ENCODE peak calls at places on chromosome 19, in four cellular contexts. One of them, this sample, is unnamed.

GRCh38 chr19:40342644-40343311 is 5.4 kb downstream of the C19orf47 start:
- DNase-seq in fibroblast of lung: no peak
- DNase-seq in prostate gland: no peak
- DNase-seq in hepatocyte: no peak
- DNase-seq in this sample: no peak

GRCh38 chr19:34179066-34179465 is 6.8 kb downstream of the LSM14A start:
- DNase-seq in fibroblast of lung: no peak
- DNase-seq in prostate gland: no peak
- DNase-seq in hepatocyte: no peak
- DNase-seq in this sample: no peak

GRCh38 chr19:5003781-5004180 is 34.9 kb downstream of the KDM4B start:
- DNase-seq in fibroblast of lung: no peak
- DNase-seq in prostate gland: peak; percentile 49
- DNase-seq in hepatocyte: no peak
- DNase-seq in this sample: no peak

GRCh38 chr19:10858204-10858828 is 10.1 kb downstream of the C19orf38 start:
- DNase-seq in fibroblast of lung: no peak
- DNase-seq in prostate gland: no peak
- DNase-seq in hepatocyte: no peak
- DNase-seq in this sample: peak; percentile 66

GRCh38 chr19:41563847-41564514 is 12.0 kb upstream of the CEACAM21 start:
- DNase-seq in fibroblast of lung: no peak
- DNase-seq in prostate gland: no peak
- DNase-seq in hepatocyte: no peak
- DNase-seq in this sample: no peak

GRCh38 chr19:16587031-16588023 is 15.1 kb upstream of the SLC35E1 start:
- DNase-seq in fibroblast of lung: peak; percentile 71
- DNase-seq in prostate gland: no peak
- DNase-seq in hepatocyte: no peak
- DNase-seq in this sample: no peak

GRCh38 chr19:8194528-8195275 is 14.5 kb upstream of the CERS4 start:
- DNase-seq in fibroblast of lung: no peak
- DNase-seq in prostate gland: no peak
- DNase-seq in hepatocyte: no peak
- DNase-seq in this sample: no peak

GRCh38 chr19:21133633-21134032 is 8.2 kb upstream of the ZNF431 start:
- DNase-seq in fibroblast of lung: no peak
- DNase-seq in prostate gland: no peak
- DNase-seq in hepatocyte: no peak
- DNase-seq in this sample: no peak

GRCh38 chr19:41591951-41592562 is 16.1 kb downstream of the CEACAM21 start:
- DNase-seq in fibroblast of lung: no peak
- DNase-seq in prostate gland: no peak
- DNase-seq in hepatocyte: no peak
- DNase-seq in this sample: no peak

GRCh38 chr19:35712529-35712909 is 5.3 kb upstream of the KMT2B start:
- DNase-seq in fibroblast of lung: no peak
- DNase-seq in prostate gland: no peak
- DNase-seq in hepatocyte: no peak
- DNase-seq in this sample: no peak

GRCh38 chr19:48795055-48795854 is 15.6 kb downstream of the BCAT2 start:
- DNase-seq in fibroblast of lung: peak; percentile 93
- DNase-seq in prostate gland: peak; percentile 92
- DNase-seq in hepatocyte: peak; percentile 95
- DNase-seq in this sample: peak; percentile 98

GRCh38 chr19:29329460-29330134 is 116.6 kb upstream of the UQCRFS1 start:
- DNase-seq in fibroblast of lung: no peak
- DNase-seq in prostate gland: no peak
- DNase-seq in hepatocyte: peak; percentile 51
- DNase-seq in this sample: no peak

GRCh38 chr19:15456871-15457700 is 7.3 kb downstream of the RASAL3 start:
- DNase-seq in fibroblast of lung: no peak
- DNase-seq in prostate gland: no peak
- DNase-seq in hepatocyte: peak; percentile 43
- DNase-seq in this sample: peak; percentile 54

GRCh38 chr19:35253316-35254286 is 4.8 kb downstream of the LSR start:
- DNase-seq in fibroblast of lung: no peak
- DNase-seq in prostate gland: no peak
- DNase-seq in hepatocyte: no peak
- DNase-seq in this sample: peak; percentile 68

GRCh38 chr19:45955905-45956608 is 17.6 kb downstream of the NOVA2 start:
- DNase-seq in fibroblast of lung: peak; percentile 94
- DNase-seq in prostate gland: no peak
- DNase-seq in hepatocyte: no peak
- DNase-seq in this sample: no peak
- TF ChIP-seq CTCF in fibroblast of lung: no peak
- TF ChIP-seq CTCF in prostate gland: no peak
- TF ChIP-seq CTCF in hepatocyte: no peak
- TF ChIP-seq CTCF in this sample: no peak

GRCh38 chr19:2083174-2083854 is 12.8 kb downstream of the MOB3A start:
- DNase-seq in fibroblast of lung: no peak
- DNase-seq in prostate gland: no peak
- DNase-seq in hepatocyte: no peak
- DNase-seq in this sample: no peak

GRCh38 chr19:2084993-2085720 is 11.0 kb downstream of the MOB3A start:
- DNase-seq in fibroblast of lung: peak; percentile 46
- DNase-seq in prostate gland: no peak
- DNase-seq in hepatocyte: no peak
- DNase-seq in this sample: peak; percentile 55

GRCh38 chr19:2087621-2088100 is 8.5 kb downstream of the MOB3A start:
- DNase-seq in fibroblast of lung: no peak
- DNase-seq in prostate gland: no peak
- DNase-seq in hepatocyte: no peak
- DNase-seq in this sample: no peak

GRCh38 chr19:2089727-2090053 is 6.4 kb downstream of the MOB3A start:
- DNase-seq in fibroblast of lung: no peak
- DNase-seq in prostate gland: no peak
- DNase-seq in hepatocyte: no peak
- DNase-seq in this sample: no peak

DNA sequence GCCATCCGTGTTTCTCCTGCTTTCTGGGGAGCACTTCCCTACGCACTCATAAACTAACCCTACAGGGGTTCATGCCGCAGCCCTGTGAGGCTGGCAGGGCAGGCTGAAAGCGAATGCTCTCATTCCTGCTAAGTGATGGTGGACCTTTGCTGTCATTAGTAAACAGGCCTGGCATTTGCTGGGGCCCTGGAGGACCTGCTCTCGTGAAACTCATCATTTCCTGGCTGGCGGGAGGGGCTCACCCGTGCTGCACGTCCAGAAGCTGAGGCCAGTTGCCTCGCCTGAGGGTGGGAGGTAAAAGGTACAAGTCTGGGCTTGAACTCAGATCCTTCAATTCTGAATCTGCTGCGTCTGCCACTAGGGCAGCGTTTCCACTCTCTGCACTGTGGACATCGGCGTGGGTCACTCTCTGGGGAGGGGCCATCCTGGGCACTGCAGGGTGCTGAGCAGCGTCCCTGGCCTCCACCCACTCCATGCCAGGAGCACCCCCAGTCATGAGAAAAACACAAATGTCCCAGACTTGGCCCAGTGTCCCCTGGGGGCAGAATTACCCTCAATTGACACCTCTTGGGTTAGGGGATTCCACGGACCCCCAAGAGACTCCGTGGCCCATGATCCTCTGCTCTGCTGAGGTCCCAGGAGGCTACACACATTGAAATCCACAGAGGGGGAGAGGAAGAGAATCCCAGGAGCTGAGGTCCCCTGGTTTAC is 7.0 kb downstream of the MOB3A start:
- DNase-seq in fibroblast of lung: peak; percentile 39
- DNase-seq in prostate gland: peak; percentile 54
- DNase-seq in hepatocyte: no peak
- DNase-seq in this sample: no peak
- H3K4me1 ChIP-seq in fibroblast of lung: peaks cover 14% of the 10 kb centered on the region
- H3K4me1 ChIP-seq in prostate gland: peaks cover 27% of the 10 kb centered on the region
- H3K4me1 ChIP-seq in hepatocyte: peaks cover 5% of the 10 kb centered on the region
- H3K4me1 ChIP-seq in this sample: peaks cover 26% of the 10 kb centered on the region

DNA sequence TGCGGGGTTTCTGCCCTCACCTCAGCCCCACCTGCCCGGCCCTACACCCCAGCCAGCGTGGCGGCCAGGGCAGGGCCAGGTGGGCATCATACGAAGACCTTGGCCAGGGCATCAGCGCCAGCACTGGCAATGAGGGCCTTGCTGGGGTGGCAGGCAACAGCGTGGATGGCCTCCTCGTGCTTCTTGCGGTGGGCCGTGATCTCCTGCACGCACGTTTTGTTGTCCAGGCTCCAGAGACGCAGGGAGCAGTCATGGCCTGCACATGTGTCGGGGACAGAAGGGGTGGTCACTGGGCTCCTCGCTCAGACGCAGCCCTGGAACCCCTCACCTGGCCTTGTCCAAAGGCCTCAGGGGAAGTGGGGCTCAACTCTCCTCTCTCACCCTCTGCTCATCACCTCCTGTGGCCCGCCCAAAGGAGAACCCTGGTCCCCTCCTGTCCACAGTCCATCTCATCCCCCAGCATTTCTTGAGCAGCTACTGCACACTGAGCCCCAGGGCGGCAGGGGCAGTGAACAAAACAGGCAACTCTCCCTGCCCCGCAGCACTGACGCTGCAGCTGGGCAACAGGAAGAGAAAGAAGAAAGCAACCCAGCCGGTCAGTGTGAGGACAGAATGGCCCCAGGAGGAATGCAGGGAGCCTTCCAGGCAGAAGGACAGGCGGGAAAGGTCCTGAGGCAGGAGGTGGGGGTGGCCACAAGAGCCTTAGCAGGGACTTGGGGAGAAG is 3.8 kb upstream of the PRKD2 start:
- DNase-seq in fibroblast of lung: no peak
- DNase-seq in prostate gland: no peak
- DNase-seq in hepatocyte: no peak
- DNase-seq in this sample: no peak
- TF ChIP-seq CTCF in fibroblast of lung: no peak
- TF ChIP-seq CTCF in prostate gland: no peak
- TF ChIP-seq CTCF in hepatocyte: no peak
- TF ChIP-seq CTCF in this sample: no peak

DNA sequence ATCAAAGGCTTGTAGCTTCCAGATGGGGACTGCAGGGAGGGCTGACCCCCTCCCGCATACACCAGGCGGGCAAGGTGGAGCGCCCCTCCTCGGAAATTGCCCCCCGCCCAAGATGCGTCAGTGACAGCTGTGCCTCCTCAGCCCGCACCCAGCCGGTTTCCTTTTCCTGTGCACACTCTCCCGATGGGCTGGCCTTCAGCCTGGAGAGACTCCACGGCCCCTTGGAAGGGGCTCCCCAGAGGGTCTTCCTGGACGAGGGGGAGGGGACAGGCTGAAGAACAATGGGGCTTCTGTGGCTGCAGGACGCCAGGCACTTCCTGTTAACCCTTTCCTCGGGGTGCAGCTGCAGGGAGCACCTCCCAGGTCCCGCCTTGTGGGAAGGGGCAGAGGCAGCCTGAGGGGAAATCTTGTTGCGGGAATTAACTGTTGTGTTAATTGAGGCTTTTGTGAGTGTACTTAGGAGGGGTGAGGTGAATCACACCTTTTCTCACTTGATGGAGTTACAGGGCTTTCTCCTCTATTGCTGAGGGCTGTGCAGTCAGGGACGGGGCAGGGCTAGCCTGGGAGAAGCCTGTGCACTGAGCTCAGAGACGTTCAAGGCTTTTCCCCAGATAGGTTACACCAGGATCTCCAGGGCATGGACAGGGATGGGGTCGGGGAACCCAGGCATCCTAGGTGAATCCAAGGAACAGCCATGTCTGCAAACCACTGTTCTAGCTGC is 14.3 kb downstream of the IER2 start:
- DNase-seq in fibroblast of lung: peak; percentile 73
- DNase-seq in prostate gland: no peak
- DNase-seq in hepatocyte: peak; percentile 90
- DNase-seq in this sample: peak; percentile 100
- H3K4me1 ChIP-seq in fibroblast of lung: peaks cover 34% of the 10 kb centered on the region
- H3K4me1 ChIP-seq in prostate gland: peaks cover 8% of the 10 kb centered on the region
- H3K4me1 ChIP-seq in hepatocyte: peaks cover 62% of the 10 kb centered on the region
- H3K4me1 ChIP-seq in this sample: peaks cover 49% of the 10 kb centered on the region

GRCh38 chr19:53882391-53883050 is 524 bp downstream of the PRKCG start:
- DNase-seq in fibroblast of lung: no peak
- DNase-seq in prostate gland: no peak
- DNase-seq in hepatocyte: no peak
- DNase-seq in this sample: no peak
- TF ChIP-seq CTCF in fibroblast of lung: no peak
- TF ChIP-seq CTCF in prostate gland: no peak
- TF ChIP-seq CTCF in hepatocyte: no peak
- TF ChIP-seq CTCF in this sample: peak; percentile 28

DNA sequence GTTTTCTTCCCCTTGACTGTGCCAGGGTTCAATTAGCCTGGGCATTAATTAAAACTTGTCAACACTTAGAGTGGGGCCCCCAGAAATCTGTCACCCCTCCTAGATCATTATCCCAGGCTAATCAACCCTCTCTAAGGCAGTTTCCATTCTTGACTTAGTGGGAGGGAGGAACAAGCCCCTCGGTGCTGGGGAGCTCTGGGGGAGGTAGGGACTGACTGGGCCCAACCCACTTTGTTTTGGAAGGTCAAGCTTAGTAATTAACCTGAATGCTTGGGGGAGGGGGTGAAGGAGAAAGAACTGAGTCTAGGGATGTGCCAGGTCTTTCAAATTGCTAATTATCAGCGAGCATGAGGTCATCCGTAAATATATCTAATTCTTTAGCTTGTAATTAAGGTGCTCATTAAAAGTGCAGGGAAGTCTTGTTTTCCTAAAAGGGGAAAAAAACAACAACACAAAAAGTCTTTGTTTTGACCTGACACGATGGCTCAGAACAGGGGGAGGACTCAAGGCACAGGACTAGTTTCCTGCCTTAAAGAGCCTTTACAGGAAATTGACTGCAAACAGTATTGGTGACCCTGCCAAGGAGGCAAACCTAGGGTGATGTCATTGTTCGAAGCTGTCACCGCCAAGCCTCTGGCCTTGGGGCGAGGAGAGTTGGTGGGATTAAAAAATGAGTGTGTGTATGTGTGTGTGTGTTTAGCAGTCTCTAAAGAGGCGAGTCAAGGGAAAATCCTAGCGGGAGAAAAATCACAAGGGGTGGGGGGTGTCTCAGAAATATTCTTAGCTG is 19.4 kb downstream of the ACTN4 start:
- DNase-seq in fibroblast of lung: peak; percentile 91
- DNase-seq in prostate gland: no peak
- DNase-seq in hepatocyte: peak; percentile 79
- DNase-seq in this sample: peak; percentile 87
- H3K4me1 ChIP-seq in fibroblast of lung: peaks cover 51% of the 10 kb centered on the region
- H3K4me1 ChIP-seq in prostate gland: peaks cover 41% of the 10 kb centered on the region
- H3K4me1 ChIP-seq in hepatocyte: peaks cover 91% of the 10 kb centered on the region
- H3K4me1 ChIP-seq in this sample: peaks cover 74% of the 10 kb centered on the region

GRCh38 chr19:1009043-1009975 is 9.1 kb downstream of the GRIN3B start:
- DNase-seq in fibroblast of lung: no peak
- DNase-seq in prostate gland: no peak
- DNase-seq in hepatocyte: no peak
- DNase-seq in this sample: peak; percentile 73
- TF ChIP-seq CTCF in fibroblast of lung: no peak
- TF ChIP-seq CTCF in prostate gland: no peak
- TF ChIP-seq CTCF in hepatocyte: no peak
- TF ChIP-seq CTCF in this sample: no peak

This sample was measured in A673.